ENCODE peak calls at places on chromosomes 1 and 21, in seven cellular contexts. One of them, this sample, is unnamed. For H3K9me3, the result is how much of the 10 kb centered on the place peaks cover.

GRCh38 chr1:156241311-156241811 is 623 bp upstream of the BGLAP start:
- DNase-seq in mesenchymal stem cell: peak
- DNase-seq in CD8-positive, alpha-beta T cell: no peak
- DNase-seq in heart right ventricle: no peak
- DNase-seq in GM23248: peak
- DNase-seq in upper lobe of right lung: no peak
- DNase-seq in fibroblast of lung: peak
- DNase-seq in this sample: peak

GRCh38 chr1:204493882-204494280 is 724 bp downstream of the PIK3C2B start:
- DNase-seq in mesenchymal stem cell: peak
- DNase-seq in CD8-positive, alpha-beta T cell: peak
- DNase-seq in heart right ventricle: peak
- DNase-seq in GM23248: peak
- DNase-seq in upper lobe of right lung: peak
- DNase-seq in fibroblast of lung: peak
- DNase-seq in this sample: peak

GRCh38 chr1:151165281-151165737 is 393 bp downstream of the LYSMD1 start:
- DNase-seq in mesenchymal stem cell: peak
- DNase-seq in CD8-positive, alpha-beta T cell: no peak
- DNase-seq in heart right ventricle: peak
- DNase-seq in GM23248: peak
- DNase-seq in upper lobe of right lung: peak
- DNase-seq in fibroblast of lung: peak
- DNase-seq in this sample: peak

GRCh38 chr1:225437710-225438437 is 10.0 kb upstream of the LBR start:
- DNase-seq in mesenchymal stem cell: peak
- DNase-seq in CD8-positive, alpha-beta T cell: no peak
- DNase-seq in heart right ventricle: no peak
- DNase-seq in GM23248: peak
- DNase-seq in upper lobe of right lung: no peak
- DNase-seq in fibroblast of lung: peak
- DNase-seq in this sample: peak

GRCh38 chr1:2088434-2088833 is 38.2 kb downstream of the PRKCZ start:
- DNase-seq in mesenchymal stem cell: peak
- DNase-seq in CD8-positive, alpha-beta T cell: no peak
- DNase-seq in heart right ventricle: no peak
- DNase-seq in GM23248: peak
- DNase-seq in upper lobe of right lung: no peak
- DNase-seq in fibroblast of lung: peak
- DNase-seq in this sample: peak

GRCh38 chr1:229094476-229095311 is 176.2 kb upstream of the RAB4A start:
- DNase-seq in mesenchymal stem cell: peak
- DNase-seq in CD8-positive, alpha-beta T cell: no peak
- DNase-seq in heart right ventricle: no peak
- DNase-seq in GM23248: peak
- DNase-seq in upper lobe of right lung: no peak
- DNase-seq in fibroblast of lung: peak
- DNase-seq in this sample: no peak

GRCh38 chr1:102071451-102071850 is 74.7 kb upstream of the OLFM3 start:
- DNase-seq in mesenchymal stem cell: no peak
- DNase-seq in CD8-positive, alpha-beta T cell: no peak
- DNase-seq in heart right ventricle: no peak
- DNase-seq in GM23248: no peak
- DNase-seq in upper lobe of right lung: no peak
- DNase-seq in fibroblast of lung: no peak
- DNase-seq in this sample: no peak

GRCh38 chr1:89261926-89262540 is 10.6 kb downstream of the GBP5 start:
- DNase-seq in mesenchymal stem cell: peak
- DNase-seq in CD8-positive, alpha-beta T cell: no peak
- DNase-seq in heart right ventricle: no peak
- DNase-seq in GM23248: peak
- DNase-seq in upper lobe of right lung: no peak
- DNase-seq in fibroblast of lung: peak
- DNase-seq in this sample: peak

GRCh38 chr1:221759436-221759835 is 17.5 kb upstream of the DUSP10 start:
- DNase-seq in mesenchymal stem cell: peak
- DNase-seq in CD8-positive, alpha-beta T cell: no peak
- DNase-seq in heart right ventricle: no peak
- DNase-seq in GM23248: no peak
- DNase-seq in upper lobe of right lung: no peak
- DNase-seq in fibroblast of lung: peak
- DNase-seq in this sample: no peak

GRCh38 chr21:36203603-36203889 is 46.9 kb downstream of the DOP1B start:
- DNase-seq in mesenchymal stem cell: peak
- DNase-seq in CD8-positive, alpha-beta T cell: no peak
- DNase-seq in heart right ventricle: no peak
- DNase-seq in GM23248: peak
- DNase-seq in upper lobe of right lung: no peak
- DNase-seq in fibroblast of lung: peak
- DNase-seq in this sample: peak

GRCh38 chr21:41359289-41359688 is 2.5 kb upstream of the MX2 start:
- DNase-seq in mesenchymal stem cell: no peak
- DNase-seq in CD8-positive, alpha-beta T cell: no peak
- DNase-seq in heart right ventricle: no peak
- DNase-seq in GM23248: no peak
- DNase-seq in upper lobe of right lung: no peak
- DNase-seq in fibroblast of lung: no peak
- DNase-seq in this sample: no peak

GRCh38 chr1:174077755-174078490 is 55.8 kb upstream of the RC3H1 start:
- DNase-seq in mesenchymal stem cell: no peak
- DNase-seq in CD8-positive, alpha-beta T cell: no peak
- DNase-seq in heart right ventricle: no peak
- DNase-seq in GM23248: no peak
- DNase-seq in upper lobe of right lung: no peak
- DNase-seq in fibroblast of lung: peak
- DNase-seq in this sample: no peak

GRCh38 chr1:63847308-63847910 is 73.6 kb downstream of the ROR1 start:
- DNase-seq in mesenchymal stem cell: no peak
- DNase-seq in CD8-positive, alpha-beta T cell: no peak
- DNase-seq in heart right ventricle: no peak
- DNase-seq in GM23248: no peak
- DNase-seq in upper lobe of right lung: no peak
- DNase-seq in fibroblast of lung: no peak
- DNase-seq in this sample: no peak

GRCh38 chr1:67134692-67135091 is at the start of gene C1orf141:
- DNase-seq in mesenchymal stem cell: no peak
- DNase-seq in CD8-positive, alpha-beta T cell: no peak
- DNase-seq in heart right ventricle: peak
- DNase-seq in GM23248: peak
- DNase-seq in upper lobe of right lung: peak
- DNase-seq in fibroblast of lung: no peak
- DNase-seq in this sample: no peak

DNA sequence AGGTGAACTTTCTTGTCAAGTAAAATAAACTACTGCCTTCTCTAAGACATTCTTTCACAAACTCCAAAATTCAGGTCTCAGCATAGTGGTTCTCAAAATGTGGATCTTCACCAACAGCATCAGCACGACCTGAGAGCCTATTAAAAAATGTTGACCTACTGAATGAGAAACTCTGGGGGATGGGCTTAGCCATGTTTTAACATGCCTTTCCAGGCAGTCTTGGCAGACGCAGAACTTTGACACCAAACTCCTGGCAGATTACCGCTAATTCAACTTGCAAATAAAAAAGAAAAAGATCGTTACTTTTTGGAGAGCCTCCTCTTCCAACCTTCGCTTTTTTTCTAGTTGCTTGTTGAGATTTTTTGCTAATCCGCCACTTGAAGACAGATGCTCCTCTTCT is 35.1 kb downstream of the ARHGAP29 start:
- DNase-seq in mesenchymal stem cell: no peak
- DNase-seq in CD8-positive, alpha-beta T cell: no peak
- DNase-seq in heart right ventricle: no peak
- DNase-seq in GM23248: no peak
- DNase-seq in upper lobe of right lung: no peak
- DNase-seq in fibroblast of lung: no peak
- DNase-seq in this sample: no peak
- H3K9me3 ChIP-seq in mesenchymal stem cell: under half
- H3K9me3 ChIP-seq in CD8-positive, alpha-beta T cell: under half
- H3K9me3 ChIP-seq in heart right ventricle: under half
- H3K9me3 ChIP-seq in GM23248: under half
- H3K9me3 ChIP-seq in upper lobe of right lung: under half
- H3K9me3 ChIP-seq in fibroblast of lung: under half
- H3K9me3 ChIP-seq in this sample: under half

GRCh38 chr21:15729674-15730483 is at the start of gene USP25:
- DNase-seq in mesenchymal stem cell: peak
- DNase-seq in CD8-positive, alpha-beta T cell: peak
- DNase-seq in heart right ventricle: peak
- DNase-seq in GM23248: peak
- DNase-seq in upper lobe of right lung: peak
- DNase-seq in fibroblast of lung: peak
- DNase-seq in this sample: peak
- H3K4me3 ChIP-seq in mesenchymal stem cell: peak
- H3K4me3 ChIP-seq in CD8-positive, alpha-beta T cell: peak
- H3K4me3 ChIP-seq in heart right ventricle: peak
- H3K4me3 ChIP-seq in GM23248: peak
- H3K4me3 ChIP-seq in upper lobe of right lung: peak
- H3K4me3 ChIP-seq in fibroblast of lung: peak
- H3K4me3 ChIP-seq in this sample: peak

DNA sequence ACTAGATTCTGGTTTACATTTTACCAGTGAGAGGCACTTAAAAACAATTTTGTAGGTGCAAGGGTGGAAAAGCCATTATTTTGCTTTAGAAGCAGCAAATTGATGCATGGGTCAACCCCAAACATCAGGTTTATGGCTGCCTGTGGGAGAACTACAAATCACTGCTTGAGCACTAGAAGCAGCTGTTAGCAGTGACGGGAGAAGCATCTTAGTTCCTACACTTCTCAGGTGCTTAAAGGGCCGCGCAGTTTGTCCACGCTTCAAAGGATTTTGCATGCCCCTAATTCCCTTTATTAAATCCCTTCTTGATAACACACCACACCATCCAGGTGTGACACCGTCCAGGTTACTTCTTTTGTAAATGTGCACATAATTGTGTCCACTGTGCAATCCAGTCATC is 417.2 kb downstream of the PCP4 start:
- DNase-seq in mesenchymal stem cell: no peak
- DNase-seq in CD8-positive, alpha-beta T cell: no peak
- DNase-seq in heart right ventricle: no peak
- DNase-seq in GM23248: no peak
- DNase-seq in upper lobe of right lung: no peak
- DNase-seq in fibroblast of lung: no peak
- DNase-seq in this sample: no peak
- H3K9me3 ChIP-seq in mesenchymal stem cell: under half
- H3K9me3 ChIP-seq in CD8-positive, alpha-beta T cell: under half
- H3K9me3 ChIP-seq in heart right ventricle: under half
- H3K9me3 ChIP-seq in GM23248: under half
- H3K9me3 ChIP-seq in upper lobe of right lung: under half
- H3K9me3 ChIP-seq in fibroblast of lung: under half
- H3K9me3 ChIP-seq in this sample: under half

GRCh38 chr1:167105841-167106461 is 12.1 kb downstream of the STYXL2 start:
- DNase-seq in mesenchymal stem cell: no peak
- DNase-seq in CD8-positive, alpha-beta T cell: no peak
- DNase-seq in heart right ventricle: no peak
- DNase-seq in GM23248: no peak
- DNase-seq in upper lobe of right lung: no peak
- DNase-seq in fibroblast of lung: no peak
- DNase-seq in this sample: no peak

GRCh38 chr1:167107456-167107855 is 13.6 kb downstream of the STYXL2 start:
- DNase-seq in mesenchymal stem cell: peak
- DNase-seq in CD8-positive, alpha-beta T cell: no peak
- DNase-seq in heart right ventricle: no peak
- DNase-seq in GM23248: peak
- DNase-seq in upper lobe of right lung: no peak
- DNase-seq in fibroblast of lung: peak
- DNase-seq in this sample: no peak

GRCh38 chr1:167103236-167103894 is 9.5 kb downstream of the STYXL2 start:
- DNase-seq in mesenchymal stem cell: no peak
- DNase-seq in CD8-positive, alpha-beta T cell: no peak
- DNase-seq in heart right ventricle: no peak
- DNase-seq in GM23248: no peak
- DNase-seq in upper lobe of right lung: no peak
- DNase-seq in fibroblast of lung: peak
- DNase-seq in this sample: no peak

GRCh38 chr1:167101754-167102153 is 7.9 kb downstream of the STYXL2 start:
- DNase-seq in mesenchymal stem cell: no peak
- DNase-seq in CD8-positive, alpha-beta T cell: no peak
- DNase-seq in heart right ventricle: no peak
- DNase-seq in GM23248: no peak
- DNase-seq in upper lobe of right lung: no peak
- DNase-seq in fibroblast of lung: no peak
- DNase-seq in this sample: no peak

GRCh38 chr1:167105150-167105840 is 11.4 kb downstream of the STYXL2 start:
- DNase-seq in mesenchymal stem cell: no peak
- DNase-seq in CD8-positive, alpha-beta T cell: no peak
- DNase-seq in heart right ventricle: no peak
- DNase-seq in GM23248: no peak
- DNase-seq in upper lobe of right lung: no peak
- DNase-seq in fibroblast of lung: no peak
- DNase-seq in this sample: no peak
- H3K4me3 ChIP-seq in mesenchymal stem cell: no peak
- H3K4me3 ChIP-seq in CD8-positive, alpha-beta T cell: no peak
- H3K4me3 ChIP-seq in heart right ventricle: no peak
- H3K4me3 ChIP-seq in GM23248: no peak
- H3K4me3 ChIP-seq in upper lobe of right lung: no peak
- H3K4me3 ChIP-seq in fibroblast of lung: no peak
- H3K4me3 ChIP-seq in this sample: no peak

DNA sequence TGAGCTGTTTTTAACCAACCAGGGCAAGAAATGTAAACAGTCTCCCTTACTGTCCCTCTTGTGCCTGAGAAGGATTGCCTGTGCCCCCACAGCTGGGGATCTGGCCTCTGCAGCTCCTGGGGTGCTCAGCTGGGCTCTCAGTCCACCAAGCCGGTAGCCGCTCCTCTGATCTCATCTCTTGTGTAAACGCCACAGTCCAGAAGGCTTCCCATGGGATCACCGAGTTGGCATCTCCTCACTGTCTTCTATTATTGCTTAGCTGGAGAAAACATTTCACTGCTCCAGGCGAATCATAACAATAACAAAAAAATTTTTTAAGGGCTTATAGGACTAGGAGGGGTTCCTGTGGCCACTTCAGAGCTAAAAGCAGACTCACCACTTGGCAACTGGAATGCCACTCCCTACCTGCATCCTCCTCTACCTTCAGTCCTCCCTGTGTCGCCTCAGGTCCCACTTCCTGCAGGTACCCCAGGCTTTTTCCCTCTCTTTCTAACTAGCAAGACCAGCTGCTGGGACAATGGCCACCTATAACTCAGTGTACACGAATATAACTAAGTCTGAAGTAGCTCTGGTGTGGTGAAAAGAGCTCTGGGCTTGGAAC is 75.8 kb downstream of the ATP1A1 start:
- DNase-seq in mesenchymal stem cell: peak
- DNase-seq in CD8-positive, alpha-beta T cell: no peak
- DNase-seq in heart right ventricle: no peak
- DNase-seq in GM23248: no peak
- DNase-seq in upper lobe of right lung: no peak
- DNase-seq in fibroblast of lung: no peak
- DNase-seq in this sample: peak
- H3K9me3 ChIP-seq in mesenchymal stem cell: under half
- H3K9me3 ChIP-seq in CD8-positive, alpha-beta T cell: under half
- H3K9me3 ChIP-seq in heart right ventricle: under half
- H3K9me3 ChIP-seq in GM23248: under half
- H3K9me3 ChIP-seq in upper lobe of right lung: under half
- H3K9me3 ChIP-seq in fibroblast of lung: under half
- H3K9me3 ChIP-seq in this sample: under half

GRCh38 chr1:206709322-206709721 is 24.6 kb downstream of the MAPKAPK2 start:
- DNase-seq in mesenchymal stem cell: no peak
- DNase-seq in CD8-positive, alpha-beta T cell: no peak
- DNase-seq in heart right ventricle: no peak
- DNase-seq in GM23248: no peak
- DNase-seq in upper lobe of right lung: no peak
- DNase-seq in fibroblast of lung: no peak
- DNase-seq in this sample: no peak
- H3K4me3 ChIP-seq in mesenchymal stem cell: no peak
- H3K4me3 ChIP-seq in CD8-positive, alpha-beta T cell: no peak
- H3K4me3 ChIP-seq in heart right ventricle: no peak
- H3K4me3 ChIP-seq in GM23248: no peak
- H3K4me3 ChIP-seq in upper lobe of right lung: no peak
- H3K4me3 ChIP-seq in fibroblast of lung: no peak
- H3K4me3 ChIP-seq in this sample: no peak

This sample was measured in MG63.